ENCODE peak calls at places on chromosome 14, in seven cellular contexts. One of them, this sample, is unnamed.

GRCh38 chr14:56244138-56244789 is 126.1 kb downstream of the PELI2 start:
- DNase-seq in Panc1: no peak
- DNase-seq in AG10803: peak
- DNase-seq in neural crest cell: no peak
- DNase-seq in AG04450: peak
- DNase-seq in GM20000: no peak
- DNase-seq in cardiac fibroblast: peak
- DNase-seq in this sample: no peak

GRCh38 chr14:24979725-24980239 is 70.2 kb downstream of the STXBP6 start:
- DNase-seq in Panc1: no peak
- DNase-seq in neural crest cell: no peak
- DNase-seq in GM20000: no peak
- DNase-seq in AG10803: no peak
- DNase-seq in AG04450: no peak
- DNase-seq in cardiac fibroblast: no peak
- DNase-seq in this sample: no peak

GRCh38 chr14:99462211-99462610 is 18.4 kb downstream of the SETD3 start:
- DNase-seq in Panc1: no peak
- DNase-seq in GM20000: no peak
- DNase-seq in neural crest cell: no peak
- DNase-seq in AG04450: no peak
- DNase-seq in cardiac fibroblast: no peak
- DNase-seq in AG10803: no peak
- DNase-seq in this sample: no peak

GRCh38 chr14:32933943-32934890 is 4.5 kb upstream of the NPAS3 start:
- DNase-seq in Panc1: no peak
- DNase-seq in AG04450: no peak
- DNase-seq in neural crest cell: peak
- DNase-seq in AG10803: peak
- DNase-seq in GM20000: peak
- DNase-seq in cardiac fibroblast: peak
- DNase-seq in this sample: peak

GRCh38 chr14:74933925-74934435 is 10.9 kb upstream of the RPS6KL1 start:
- DNase-seq in neural crest cell: no peak
- DNase-seq in cardiac fibroblast: no peak
- DNase-seq in AG10803: peak
- DNase-seq in AG04450: no peak
- DNase-seq in GM20000: no peak
- DNase-seq in Panc1: no peak
- DNase-seq in this sample: no peak

GRCh38 chr14:65002586-65003210 is 16.0 kb downstream of the FNTB start:
- DNase-seq in neural crest cell: no peak
- DNase-seq in GM20000: no peak
- DNase-seq in Panc1: no peak
- DNase-seq in cardiac fibroblast: peak
- DNase-seq in AG04450: no peak
- DNase-seq in AG10803: peak
- DNase-seq in this sample: no peak

GRCh38 chr14:102803139-102803538 is 25.9 kb downstream of the TRAF3 start:
- DNase-seq in AG04450: no peak
- DNase-seq in Panc1: no peak
- DNase-seq in neural crest cell: no peak
- DNase-seq in cardiac fibroblast: no peak
- DNase-seq in AG10803: peak
- DNase-seq in GM20000: no peak
- DNase-seq in this sample: no peak

GRCh38 chr14:81441626-81442134 is 41.6 kb upstream of the STON2 start:
- DNase-seq in GM20000: no peak
- DNase-seq in AG10803: no peak
- DNase-seq in AG04450: no peak
- DNase-seq in neural crest cell: no peak
- DNase-seq in cardiac fibroblast: no peak
- DNase-seq in Panc1: no peak
- DNase-seq in this sample: no peak

GRCh38 chr14:99326041-99326710 is 54.2 kb upstream of the BCL11B start:
- DNase-seq in GM20000: no peak
- DNase-seq in AG10803: no peak
- DNase-seq in Panc1: no peak
- DNase-seq in neural crest cell: no peak
- DNase-seq in AG04450: no peak
- DNase-seq in cardiac fibroblast: no peak
- DNase-seq in this sample: no peak

GRCh38 chr14:53550776-53551175 is 397.7 kb upstream of the DDHD1 start:
- DNase-seq in neural crest cell: no peak
- DNase-seq in GM20000: no peak
- DNase-seq in cardiac fibroblast: no peak
- DNase-seq in Panc1: no peak
- DNase-seq in AG04450: no peak
- DNase-seq in AG10803: no peak
- DNase-seq in this sample: no peak

DNA sequence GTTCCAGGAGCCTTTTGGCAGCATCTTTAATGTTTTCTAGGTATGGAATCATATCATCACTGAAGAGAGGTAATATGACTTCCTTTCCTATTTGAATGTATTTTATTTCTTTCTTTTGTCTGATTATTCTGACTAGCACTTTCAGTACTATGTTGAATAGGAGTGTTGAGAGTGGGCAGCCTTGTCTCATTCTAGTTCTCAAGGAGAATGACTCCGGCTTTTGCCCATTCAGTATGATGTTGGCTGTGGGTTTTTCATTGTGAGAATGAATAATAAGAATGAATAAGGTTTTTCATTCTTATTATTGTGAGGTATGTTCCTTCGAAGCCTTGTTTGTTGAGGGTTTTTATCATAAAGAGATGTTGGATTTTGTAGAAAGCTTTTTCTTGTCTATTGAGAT is 98.9 kb downstream of the GPHN start:
- DNase-seq in cardiac fibroblast: no peak
- DNase-seq in AG10803: no peak
- DNase-seq in GM20000: no peak
- DNase-seq in Panc1: no peak
- DNase-seq in AG04450: no peak
- DNase-seq in neural crest cell: no peak
- DNase-seq in this sample: no peak
- TF ChIP-seq CTCF in cardiac fibroblast: no peak
- TF ChIP-seq CTCF in AG10803: no peak
- TF ChIP-seq CTCF in GM20000: no peak
- TF ChIP-seq CTCF in Panc1: no peak
- TF ChIP-seq CTCF in AG04450: no peak
- TF ChIP-seq CTCF in neural crest cell: no peak
- TF ChIP-seq CTCF in this sample: no peak

GRCh38 chr14:92551066-92551841 is 37.7 kb downstream of the RIN3 start:
- DNase-seq in neural crest cell: no peak
- DNase-seq in AG04450: no peak
- DNase-seq in cardiac fibroblast: no peak
- DNase-seq in Panc1: no peak
- DNase-seq in AG10803: no peak
- DNase-seq in GM20000: peak
- DNase-seq in this sample: no peak
- TF ChIP-seq CTCF in neural crest cell: no peak
- TF ChIP-seq CTCF in AG04450: no peak
- TF ChIP-seq CTCF in cardiac fibroblast: no peak
- TF ChIP-seq CTCF in Panc1: no peak
- TF ChIP-seq CTCF in AG10803: no peak
- TF ChIP-seq CTCF in GM20000: peak
- TF ChIP-seq CTCF in this sample: no peak

GRCh38 chr14:71525663-71526246 is 406.5 kb upstream of the RGS6 start:
- DNase-seq in AG04450: no peak
- DNase-seq in Panc1: no peak
- DNase-seq in GM20000: no peak
- DNase-seq in neural crest cell: no peak
- DNase-seq in AG10803: no peak
- DNase-seq in cardiac fibroblast: no peak
- DNase-seq in this sample: no peak
- TF ChIP-seq CTCF in AG04450: no peak
- TF ChIP-seq CTCF in Panc1: no peak
- TF ChIP-seq CTCF in GM20000: no peak
- TF ChIP-seq CTCF in neural crest cell: no peak
- TF ChIP-seq CTCF in AG10803: no peak
- TF ChIP-seq CTCF in cardiac fibroblast: no peak
- TF ChIP-seq CTCF in this sample: no peak

GRCh38 chr14:60195179-60195810 is 30.1 kb upstream of the DHRS7 start:
- DNase-seq in neural crest cell: no peak
- DNase-seq in AG04450: no peak
- DNase-seq in AG10803: no peak
- DNase-seq in Panc1: no peak
- DNase-seq in GM20000: no peak
- DNase-seq in cardiac fibroblast: peak
- DNase-seq in this sample: no peak
- TF ChIP-seq CTCF in neural crest cell: no peak
- TF ChIP-seq CTCF in AG04450: no peak
- TF ChIP-seq CTCF in AG10803: no peak
- TF ChIP-seq CTCF in Panc1: peak
- TF ChIP-seq CTCF in GM20000: no peak
- TF ChIP-seq CTCF in cardiac fibroblast: no peak
- TF ChIP-seq CTCF in this sample: peak

This sample was measured in D721Med.